ENCODE peak calls at places on chromosomes 12 and 14, in eight cellular contexts. One of them, this sample, is unnamed.
A peak's percentile ranks its signal among the peaks of the same experiment; 100 is the strongest.

GRCh38 chr14:41830679-41831078 is 224.0 kb downstream of the LRFN5 start:
- DNase-seq in HepG2: no peak
- DNase-seq in A549: no peak
- DNase-seq in WTC11: no peak
- DNase-seq in K562: no peak
- DNase-seq in SK-N-SH: no peak
- DNase-seq in GM12878: no peak
- DNase-seq in HCT116: no peak
- DNase-seq in this sample: no peak

GRCh38 chr12:57128519-57129247 is 400 bp downstream of the LRP1 start:
- DNase-seq in HepG2: no peak
- DNase-seq in A549: no peak
- DNase-seq in WTC11: peak; percentile 65
- DNase-seq in K562: no peak
- DNase-seq in SK-N-SH: peak; percentile 66
- DNase-seq in GM12878: no peak
- DNase-seq in HCT116: no peak
- DNase-seq in this sample: no peak

GRCh38 chr14:55297611-55298323 is 26.5 kb downstream of the FBXO34 start:
- DNase-seq in HepG2: peak; percentile 10
- DNase-seq in A549: no peak
- DNase-seq in WTC11: no peak
- DNase-seq in K562: no peak
- DNase-seq in SK-N-SH: no peak
- DNase-seq in GM12878: no peak
- DNase-seq in HCT116: no peak
- DNase-seq in this sample: no peak

GRCh38 chr14:51328089-51328941 is 88.3 kb downstream of the TMX1 start:
- DNase-seq in HepG2: no peak
- DNase-seq in A549: no peak
- DNase-seq in WTC11: no peak
- DNase-seq in K562: no peak
- DNase-seq in SK-N-SH: no peak
- DNase-seq in GM12878: no peak
- DNase-seq in HCT116: no peak
- DNase-seq in this sample: no peak

GRCh38 chr14:83924259-83924658 is 1605.7 kb upstream of the FLRT2 start:
- DNase-seq in HepG2: no peak
- DNase-seq in A549: no peak
- DNase-seq in WTC11: no peak
- DNase-seq in K562: no peak
- DNase-seq in SK-N-SH: no peak
- DNase-seq in GM12878: no peak
- DNase-seq in HCT116: no peak
- DNase-seq in this sample: no peak

GRCh38 chr12:131192951-131193350 is 239.2 kb downstream of the ADGRD1 start:
- DNase-seq in HepG2: no peak
- DNase-seq in A549: no peak
- DNase-seq in WTC11: no peak
- DNase-seq in K562: no peak
- DNase-seq in SK-N-SH: no peak
- DNase-seq in GM12878: no peak
- DNase-seq in HCT116: no peak
- DNase-seq in this sample: no peak

GRCh38 chr12:57027805-57028153 is 11.4 kb upstream of the TAC3 start:
- DNase-seq in HepG2: no peak
- DNase-seq in A549: no peak
- DNase-seq in WTC11: no peak
- DNase-seq in K562: peak; percentile 28
- DNase-seq in SK-N-SH: no peak
- DNase-seq in GM12878: no peak
- DNase-seq in HCT116: no peak
- DNase-seq in this sample: no peak

GRCh38 chr14:66082009-66082408 is 404.2 kb upstream of the CCDC196 start:
- DNase-seq in HepG2: no peak
- DNase-seq in A549: no peak
- DNase-seq in WTC11: no peak
- DNase-seq in K562: no peak
- DNase-seq in SK-N-SH: peak; percentile 73
- DNase-seq in GM12878: no peak
- DNase-seq in HCT116: no peak
- DNase-seq in this sample: no peak

GRCh38 chr14:85617799-85618198 is 87.9 kb downstream of the FLRT2 start:
- DNase-seq in HepG2: no peak
- DNase-seq in A549: no peak
- DNase-seq in WTC11: no peak
- DNase-seq in K562: no peak
- DNase-seq in SK-N-SH: no peak
- DNase-seq in GM12878: no peak
- DNase-seq in HCT116: no peak
- DNase-seq in this sample: no peak

GRCh38 chr12:3898751-3899150 is 25.6 kb upstream of the PARP11 start:
- DNase-seq in HepG2: no peak
- DNase-seq in A549: no peak
- DNase-seq in WTC11: no peak
- DNase-seq in K562: no peak
- DNase-seq in SK-N-SH: no peak
- DNase-seq in GM12878: no peak
- DNase-seq in HCT116: no peak
- DNase-seq in this sample: no peak

GRCh38 chr14:37172936-37173613 is 669 bp upstream of the SLC25A21 start:
- DNase-seq in HepG2: no peak
- DNase-seq in A549: no peak
- DNase-seq in WTC11: no peak
- DNase-seq in K562: peak; percentile 46
- DNase-seq in SK-N-SH: no peak
- DNase-seq in GM12878: no peak
- DNase-seq in HCT116: no peak
- DNase-seq in this sample: no peak

GRCh38 chr14:37171678-37172023 is 755 bp downstream of the SLC25A21 start:
- DNase-seq in HepG2: no peak
- DNase-seq in A549: no peak
- DNase-seq in WTC11: no peak
- DNase-seq in K562: no peak
- DNase-seq in SK-N-SH: no peak
- DNase-seq in GM12878: no peak
- DNase-seq in HCT116: no peak
- DNase-seq in this sample: no peak

GRCh38 chr14:37170237-37170636 is 2.2 kb downstream of the SLC25A21 start:
- DNase-seq in HepG2: no peak
- DNase-seq in A549: no peak
- DNase-seq in WTC11: no peak
- DNase-seq in K562: no peak
- DNase-seq in SK-N-SH: no peak
- DNase-seq in GM12878: no peak
- DNase-seq in HCT116: no peak
- DNase-seq in this sample: no peak

GRCh38 chr14:37170993-37171392 is 1.4 kb downstream of the SLC25A21 start:
- DNase-seq in HepG2: no peak
- DNase-seq in A549: no peak
- DNase-seq in WTC11: no peak
- DNase-seq in K562: peak; percentile 40
- DNase-seq in SK-N-SH: no peak
- DNase-seq in GM12878: no peak
- DNase-seq in HCT116: no peak
- DNase-seq in this sample: no peak

GRCh38 chr14:37172024-37172869 is at the start of gene SLC25A21:
- DNase-seq in HepG2: peak; percentile 85
- DNase-seq in A549: peak; percentile 90
- DNase-seq in WTC11: peak; percentile 81
- DNase-seq in K562: peak; percentile 87
- DNase-seq in SK-N-SH: no peak
- DNase-seq in GM12878: no peak
- DNase-seq in HCT116: peak; percentile 71
- DNase-seq in this sample: no peak
- TF ChIP-seq CTCF in HepG2: peak; percentile 50
- TF ChIP-seq CTCF in A549: no peak
- TF ChIP-seq CTCF in WTC11: no peak
- TF ChIP-seq CTCF in K562: peak; percentile 6
- TF ChIP-seq CTCF in SK-N-SH: no peak
- TF ChIP-seq CTCF in GM12878: no peak
- TF ChIP-seq CTCF in HCT116: no peak
- TF ChIP-seq CTCF in this sample: no peak

GRCh38 chr12:28025821-28026505 is 53.4 kb upstream of the PTHLH start:
- DNase-seq in HepG2: no peak
- DNase-seq in A549: no peak
- DNase-seq in WTC11: no peak
- DNase-seq in K562: no peak
- DNase-seq in SK-N-SH: no peak
- DNase-seq in GM12878: no peak
- DNase-seq in HCT116: no peak
- DNase-seq in this sample: no peak

GRCh38 chr12:28023156-28023887 is 50.8 kb upstream of the PTHLH start:
- DNase-seq in HepG2: peak; percentile 20
- DNase-seq in A549: no peak
- DNase-seq in WTC11: no peak
- DNase-seq in K562: peak; percentile 30
- DNase-seq in SK-N-SH: no peak
- DNase-seq in GM12878: no peak
- DNase-seq in HCT116: peak; percentile 53
- DNase-seq in this sample: peak; percentile 68

GRCh38 chr12:28026701-28027100 is 54.2 kb upstream of the PTHLH start:
- DNase-seq in HepG2: no peak
- DNase-seq in A549: no peak
- DNase-seq in WTC11: no peak
- DNase-seq in K562: peak; percentile 17
- DNase-seq in SK-N-SH: no peak
- DNase-seq in GM12878: no peak
- DNase-seq in HCT116: no peak
- DNase-seq in this sample: peak; percentile 67

GRCh38 chr12:28021704-28022103 is 49.2 kb upstream of the PTHLH start:
- DNase-seq in HepG2: peak; percentile 58
- DNase-seq in A549: peak; percentile 71
- DNase-seq in WTC11: no peak
- DNase-seq in K562: no peak
- DNase-seq in SK-N-SH: no peak
- DNase-seq in GM12878: no peak
- DNase-seq in HCT116: no peak
- DNase-seq in this sample: no peak

DNA sequence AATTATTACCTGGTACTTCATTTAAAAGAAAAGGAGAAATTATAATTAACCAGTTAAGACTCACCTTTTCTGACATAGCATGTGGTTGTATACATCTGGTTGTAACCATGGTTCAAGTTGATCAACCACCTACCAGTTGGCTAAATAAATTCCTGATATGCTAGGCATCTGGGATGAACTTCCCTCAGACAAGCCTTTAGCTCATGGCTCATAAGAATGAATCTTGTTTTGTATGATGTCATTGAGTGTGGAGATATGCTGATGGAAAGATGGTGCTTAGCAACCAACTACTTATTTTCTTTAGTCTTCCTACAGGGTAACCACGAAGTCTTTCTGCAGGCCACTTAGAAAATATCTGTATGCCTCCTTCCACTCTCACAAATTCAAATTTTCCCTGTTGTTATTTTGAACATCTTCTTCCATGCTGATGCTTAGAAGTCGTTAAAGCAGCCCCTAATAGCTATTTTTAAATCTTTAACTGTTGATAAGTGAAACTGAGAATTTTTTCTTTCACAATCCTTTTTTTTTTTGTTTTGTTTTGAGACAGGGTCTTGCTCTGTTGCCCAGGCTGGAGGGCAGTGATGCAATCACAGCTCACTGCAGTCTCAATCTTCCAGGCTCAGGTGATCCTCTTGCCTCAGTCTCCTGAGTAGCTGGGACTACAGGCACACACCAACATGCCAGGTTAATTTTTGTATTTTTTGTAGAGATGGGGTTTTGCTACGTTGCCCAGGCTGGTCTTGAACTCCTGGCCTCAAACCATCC is 51.9 kb upstream of the PTHLH start:
- DNase-seq in HepG2: no peak
- DNase-seq in A549: no peak
- DNase-seq in WTC11: no peak
- DNase-seq in K562: no peak
- DNase-seq in SK-N-SH: no peak
- DNase-seq in GM12878: no peak
- DNase-seq in HCT116: no peak
- DNase-seq in this sample: no peak
- TF ChIP-seq MAX in HepG2: no peak
- TF ChIP-seq MAX in A549: no peak
- TF ChIP-seq MAX in WTC11: no peak
- TF ChIP-seq MAX in K562: no peak
- TF ChIP-seq MAX in SK-N-SH: no peak
- TF ChIP-seq MAX in GM12878: no peak
- TF ChIP-seq MAX in HCT116: no peak
- TF ChIP-seq MAX in this sample: no peak

DNA sequence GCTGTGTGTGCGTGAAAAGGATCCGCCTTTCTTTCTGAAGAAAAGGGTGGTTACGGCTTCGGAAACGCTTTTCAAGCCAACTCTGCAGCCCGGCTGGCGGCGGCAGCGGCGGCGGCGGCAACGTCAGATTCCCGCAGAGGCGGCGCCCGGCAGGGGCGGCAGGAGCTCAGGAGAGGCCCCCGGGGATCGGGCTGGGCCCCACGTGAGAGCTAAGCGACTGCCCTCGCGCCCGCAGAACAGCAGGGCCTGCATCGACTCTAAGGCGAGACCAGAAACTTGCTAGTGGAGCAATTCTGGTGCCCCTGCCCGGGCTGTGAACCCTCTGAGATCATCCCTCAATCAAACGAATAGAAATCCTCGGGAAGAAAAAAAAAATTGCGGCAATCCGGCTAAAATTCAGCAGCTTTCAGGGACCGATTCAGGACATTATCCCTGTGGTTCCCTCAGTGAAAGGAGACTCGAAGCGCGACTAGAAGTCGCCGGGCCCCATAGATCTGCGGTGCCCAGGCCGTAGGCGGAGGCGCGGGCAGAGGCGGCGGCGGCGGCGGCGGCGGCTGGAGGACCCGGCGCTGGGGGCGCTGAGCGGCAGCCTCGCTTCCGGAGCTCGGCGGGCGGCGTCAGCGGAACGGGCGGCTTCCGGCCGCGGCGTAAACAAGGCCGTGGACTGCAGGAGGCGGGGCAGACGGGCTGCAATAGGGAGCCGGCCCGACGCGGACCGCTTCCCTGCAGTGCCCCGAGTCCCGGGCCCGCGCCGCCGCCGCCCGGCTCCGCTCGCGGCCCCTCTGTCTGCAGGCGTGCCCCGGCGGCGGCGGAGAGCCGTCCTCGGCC is at the start of gene KLHDC2:
- DNase-seq in HepG2: peak; percentile 73
- DNase-seq in A549: peak; percentile 65
- DNase-seq in WTC11: peak; percentile 87
- DNase-seq in K562: peak; percentile 88
- DNase-seq in SK-N-SH: peak; percentile 92
- DNase-seq in GM12878: no peak
- DNase-seq in HCT116: peak; percentile 59
- DNase-seq in this sample: peak; percentile 93
- TF ChIP-seq CTCF in HepG2: peak; percentile 73
- TF ChIP-seq CTCF in A549: peak; percentile 62
- TF ChIP-seq CTCF in WTC11: no peak
- TF ChIP-seq CTCF in K562: peak; percentile 24
- TF ChIP-seq CTCF in SK-N-SH: peak; percentile 58
- TF ChIP-seq CTCF in GM12878: peak; percentile 54
- TF ChIP-seq CTCF in HCT116: no peak
- TF ChIP-seq CTCF in this sample: no peak

DNA sequence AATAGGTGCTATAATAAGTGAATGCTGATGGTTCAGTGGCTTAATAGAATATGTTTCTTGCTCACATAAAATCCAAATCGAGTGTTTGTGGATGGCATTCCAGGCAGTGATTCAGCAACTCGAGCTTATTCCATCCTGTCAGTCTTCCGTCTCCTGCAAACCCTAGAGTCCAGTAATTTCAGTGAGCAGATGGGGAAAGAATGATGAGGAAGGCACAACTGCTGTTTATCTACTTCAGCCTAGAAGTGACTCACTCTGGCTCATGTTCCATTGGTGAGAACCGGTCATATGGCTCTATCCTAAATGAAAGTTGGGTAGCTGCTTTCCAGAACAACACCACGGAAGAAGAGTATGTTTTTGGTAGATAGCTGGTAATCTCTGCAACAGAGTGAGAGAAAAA is 421.8 kb upstream of the PDE3A start:
- DNase-seq in HepG2: no peak
- DNase-seq in A549: peak; percentile 73
- DNase-seq in WTC11: no peak
- DNase-seq in K562: no peak
- DNase-seq in SK-N-SH: no peak
- DNase-seq in GM12878: no peak
- DNase-seq in HCT116: no peak
- DNase-seq in this sample: no peak
- TF ChIP-seq MAX in HepG2: no peak
- TF ChIP-seq MAX in A549: no peak
- TF ChIP-seq MAX in WTC11: no peak
- TF ChIP-seq MAX in K562: no peak
- TF ChIP-seq MAX in SK-N-SH: peak; percentile 57
- TF ChIP-seq MAX in GM12878: no peak
- TF ChIP-seq MAX in HCT116: no peak
- TF ChIP-seq MAX in this sample: no peak

This sample was measured in NB4.